ENCODE peak calls at places on chromosome 1, in five cellular contexts. E is cardiac muscle cell, R is posterior vena cava, Z is SJSA1, I is KG1. V is an unnamed sample.

GRCh38 chr1:225481738-225482137 is 53.9 kb upstream of the LBR start:
- DNase-seq in E (no peak), R (no peak), Z (no peak), I (no peak), V (peak)

GRCh38 chr1:45035631-45036301 is 23.7 kb downstream of the UROD start:
- DNase-seq in E (no peak), R (no peak), Z (no peak), I (no peak), V (no peak)

GRCh38 chr1:204947338-204947737 is 76.7 kb downstream of the NFASC start:
- DNase-seq in E (no peak), R (no peak), Z (no peak), I (no peak), V (no peak)

GRCh38 chr1:38000529-38001453 is 4.5 kb downstream of the FHL3 start:
- DNase-seq in E (peak), R (peak), Z (peak), I (no peak), V (no peak)

GRCh38 chr1:160629286-160630210 is 17.3 kb downstream of the SLAMF1 start:
- DNase-seq in E (no peak), R (no peak), Z (no peak), I (no peak), V (no peak)

GRCh38 chr1:230986976-230987375 is 8.1 kb downstream of the ARV1 start:
- DNase-seq in E (peak), R (no peak), Z (no peak), I (no peak), V (no peak)

GRCh38 chr1:21322681-21323016 is 32.4 kb upstream of the ECE1 start:
- DNase-seq in E (no peak), R (no peak), Z (no peak), I (no peak), V (no peak)

GRCh38 chr1:90717665-90718410 is 736 bp upstream of the BARHL2 start:
- DNase-seq in E (peak), R (peak), Z (no peak), I (peak), V (peak)

GRCh38 chr1:241362350-241362749 is 5.3 kb upstream of the RGS7 start:
- DNase-seq in E (no peak), R (no peak), Z (no peak), I (no peak), V (no peak)

GRCh38 chr1:213622365-213623087 is 365.2 kb upstream of the PROX1 start:
- DNase-seq in E (no peak), R (no peak), Z (no peak), I (no peak), V (no peak)

GRCh38 chr1:242524571-242525359 is at the start of gene PLD5:
- DNase-seq in E (peak), R (no peak), Z (no peak), I (no peak), V (no peak)

GRCh38 chr1:12369258-12369657 is 139.4 kb downstream of the VPS13D start:
- DNase-seq in E (no peak), R (no peak), Z (no peak), I (no peak), V (no peak)

GRCh38 chr1:11030865-11031264 is 16.2 kb downstream of the MASP2 start:
- DNase-seq in E (no peak), R (no peak), Z (no peak), I (no peak), V (no peak)

GRCh38 chr1:11701551-11701961 is 10.0 kb downstream of the DRAXIN start:
- DNase-seq in E (no peak), R (no peak), Z (no peak), I (no peak), V (no peak)

GRCh38 chr1:24899581-24900485 is 30.2 kb downstream of the RUNX3 start:
- DNase-seq in E (no peak), R (peak), Z (no peak), I (no peak), V (no peak)

GRCh38 chr1:43449708-43450069 is 4.0 kb downstream of the HYI start:
- DNase-seq in E (no peak), R (no peak), Z (peak), I (no peak), V (no peak)

GRCh38 chr1:36560177-36560576 is 77.5 kb upstream of the CSF3R start:
- DNase-seq in E (no peak), R (peak), Z (peak), I (no peak), V (no peak)

V was measured in NCI-H748 treated with DMSO at 0.1 percent for 48 hours.